ENCODE peak calls at places on chromosomes 12 and 14, in nine cellular contexts. L, R, V, P, G, D, Y, U and S are unnamed samples.

GRCh38 chr12:67747869-67748760 is 99.6 kb downstream of the DYRK2 start:
- DNase-seq in L (no peak), R (no peak), V (no peak), P (no peak), G (peak), D (no peak), Y (peak), U (no peak), S (no peak)

GRCh38 chr14:76768201-76768656 is 7.0 kb downstream of the VASH1 start:
- DNase-seq in L (peak), R (no peak), V (peak), P (peak), G (no peak), D (peak), Y (no peak), U (peak), S (no peak)

GRCh38 chr14:54529811-54530210 is 20.1 kb downstream of the CGRRF1 start:
- DNase-seq in L (no peak), R (no peak), V (no peak), P (no peak), G (peak), D (no peak), Y (peak), U (no peak), S (no peak)

GRCh38 chr12:82793882-82794281 is 107.2 kb downstream of the TMTC2 start:
- DNase-seq in L (no peak), R (no peak), V (no peak), P (no peak), G (no peak), D (no peak), Y (no peak), U (no peak), S (no peak)

GRCh38 chr14:24343795-24344660 is 4.2 kb upstream of the RIPK3 start:
- DNase-seq in L (no peak), R (no peak), V (no peak), P (no peak), G (no peak), D (no peak), Y (peak), U (no peak), S (no peak)

GRCh38 chr12:49627752-49628360 is 4.5 kb downstream of the PRPF40B start:
- DNase-seq in L (no peak), R (no peak), V (no peak), P (no peak), G (peak), D (no peak), Y (peak), U (no peak), S (no peak)

GRCh38 chr12:49821375-49822287 is 6.6 kb downstream of the NCKAP5L start:
- DNase-seq in L (no peak), R (no peak), V (no peak), P (no peak), G (no peak), D (no peak), Y (no peak), U (no peak), S (peak)

GRCh38 chr14:89681086-89682018 is 264.3 kb upstream of the FOXN3 start:
- DNase-seq in L (peak), R (no peak), V (no peak), P (no peak), G (peak), D (no peak), Y (peak), U (no peak), S (no peak)

GRCh38 chr12:911191-911826 is 38.2 kb downstream of the RAD52 start:
- DNase-seq in L (no peak), R (no peak), V (no peak), P (no peak), G (no peak), D (no peak), Y (no peak), U (no peak), S (no peak)

GRCh38 chr12:13075114-13075471 is 28.4 kb downstream of the GSG1 start:
- DNase-seq in L (no peak), R (no peak), V (no peak), P (no peak), G (peak), D (no peak), Y (peak), U (no peak), S (no peak)

GRCh38 chr14:92726135-92726932 is 22.1 kb downstream of the LGMN start:
- DNase-seq in L (no peak), R (no peak), V (no peak), P (peak), G (peak), D (peak), Y (peak), U (no peak), S (no peak)

GRCh38 chr14:64702493-64703392 is 1.5 kb upstream of the PLEKHG3 start:
- DNase-seq in L (peak), R (no peak), V (no peak), P (peak), G (no peak), D (peak), Y (no peak), U (no peak), S (peak)

GRCh38 chr14:27573018-27573417 is 975.2 kb upstream of the NOVA1 start:
- DNase-seq in L (no peak), R (no peak), V (no peak), P (no peak), G (no peak), D (no peak), Y (no peak), U (no peak), S (no peak)

GRCh38 chr14:69620211-69620611 is 8.8 kb downstream of the SUSD6 start:
- DNase-seq in L (peak), R (no peak), V (no peak), P (no peak), G (no peak), D (no peak), Y (no peak), U (no peak), S (no peak)

GRCh38 chr14:48350971-48351370 is 675.6 kb upstream of the MDGA2 start:
- DNase-seq in L (no peak), R (no peak), V (no peak), P (no peak), G (no peak), D (no peak), Y (peak), U (no peak), S (no peak)

GRCh38 chr14:95523818-95524448 is 7.5 kb upstream of the SYNE3 start:
- DNase-seq in L (peak), R (peak), V (no peak), P (peak), G (peak), D (no peak), Y (peak), U (peak), S (no peak)

GRCh38 chr12:9721394-9722092 is 11.4 kb downstream of the CLECL1 start:
- DNase-seq in L (no peak), R (no peak), V (no peak), P (no peak), G (no peak), D (no peak), Y (peak), U (no peak), S (no peak)

GRCh38 chr14:67133595-67134441 is 55.4 kb upstream of the GARIN2 start:
- DNase-seq in L (no peak), R (no peak), V (no peak), P (no peak), G (no peak), D (no peak), Y (no peak), U (no peak), S (no peak)

GRCh38 chr12:56351325-56351724 is 8.6 kb downstream of the STAT2 start:
- DNase-seq in L (no peak), R (no peak), V (no peak), P (no peak), G (no peak), D (no peak), Y (no peak), U (no peak), S (no peak)

GRCh38 chr12:51482808-51483532 is 58.3 kb downstream of the SLC4A8 start:
- DNase-seq in L (peak), R (no peak), V (no peak), P (no peak), G (no peak), D (no peak), Y (no peak), U (no peak), S (no peak)

GRCh38 chr14:21940887-21941855 is 267.6 kb upstream of the OR4E1 start:
- DNase-seq in L (peak), R (no peak), V (no peak), P (no peak), G (no peak), D (no peak), Y (peak), U (no peak), S (peak)

GRCh38 chr12:4303750-4304149 is 17.3 kb upstream of the TIGAR start:
- DNase-seq in L (no peak), R (no peak), V (no peak), P (no peak), G (no peak), D (no peak), Y (no peak), U (no peak), S (no peak)

GRCh38 chr14:73253323-73253610 is 16.0 kb downstream of the PAPLN start:
- DNase-seq in L (no peak), R (no peak), V (no peak), P (no peak), G (no peak), D (no peak), Y (no peak), U (no peak), S (no peak)

GRCh38 chr12:121797937-121798801 is 4.7 kb upstream of the RHOF start:
- DNase-seq in L (no peak), R (no peak), V (no peak), P (peak), G (peak), D (peak), Y (peak), U (no peak), S (no peak)

GRCh38 chr12:132083731-132084641 is 60.1 kb downstream of the DDX51 start:
- DNase-seq in L (peak), R (no peak), V (peak), P (peak), G (peak), D (peak), Y (peak), U (peak), S (peak)

GRCh38 chr12:132207083-132207775 is 63.0 kb downstream of the NOC4L start:
- DNase-seq in L (no peak), R (no peak), V (no peak), P (no peak), G (no peak), D (peak), Y (no peak), U (no peak), S (no peak)

GRCh38 chr12:77189463-77189862 is 124.1 kb upstream of the E2F7 start:
- DNase-seq in L (no peak), R (peak), V (no peak), P (no peak), G (peak), D (no peak), Y (peak), U (no peak), S (no peak)

GRCh38 chr14:75158843-75159614 is 17.4 kb downstream of the TMED10 start:
- DNase-seq in L (no peak), R (no peak), V (no peak), P (no peak), G (no peak), D (no peak), Y (peak), U (no peak), S (no peak)

GRCh38 chr14:70045715-70046535 is 142.8 kb downstream of the SLC8A3 start:
- DNase-seq in L (no peak), R (no peak), V (no peak), P (peak), G (peak), D (peak), Y (peak), U (no peak), S (peak)

GRCh38 chr14:100056964-100057817 is 8.0 kb upstream of the EVL start:
- DNase-seq in L (peak), R (no peak), V (no peak), P (no peak), G (peak), D (no peak), Y (peak), U (no peak), S (peak)

GRCh38 chr12:128813883-128814282 is 9.9 kb downstream of the SLC15A4 start:
- DNase-seq in L (no peak), R (no peak), V (no peak), P (no peak), G (peak), D (no peak), Y (no peak), U (no peak), S (no peak)

GRCh38 chr12:112992541-112993398 is 14.5 kb downstream of the OAS2 start:
- DNase-seq in L (peak), R (no peak), V (no peak), P (peak), G (peak), D (no peak), Y (peak), U (peak), S (peak)

GRCh38 chr12:3117628-3118027 is 40.4 kb downstream of the TSPAN9 start:
- DNase-seq in L (no peak), R (peak), V (no peak), P (no peak), G (peak), D (no peak), Y (peak), U (no peak), S (no peak)

GRCh38 chr12:92547906-92548305 is 154.9 kb upstream of the PLEKHG7 start:
- DNase-seq in L (no peak), R (no peak), V (no peak), P (no peak), G (no peak), D (no peak), Y (peak), U (no peak), S (no peak)

GRCh38 chr12:109221277-109221931 is 87.7 kb downstream of the FOXN4 start:
- DNase-seq in L (no peak), R (no peak), V (no peak), P (no peak), G (no peak), D (no peak), Y (no peak), U (no peak), S (no peak)

GRCh38 chr12:131758016-131758739 is 47.3 kb downstream of the SFSWAP start:
- DNase-seq in L (no peak), R (no peak), V (no peak), P (no peak), G (no peak), D (no peak), Y (no peak), U (no peak), S (no peak)

GRCh38 chr12:91053951-91054715 is 3.7 kb downstream of the KERA start:
- DNase-seq in L (no peak), R (no peak), V (no peak), P (no peak), G (peak), D (no peak), Y (peak), U (no peak), S (no peak)

GRCh38 chr12:57381693-57382220 is 49.1 kb downstream of the R3HDM2 start:
- DNase-seq in L (no peak), R (no peak), V (no peak), P (no peak), G (peak), D (no peak), Y (peak), U (no peak), S (no peak)